ENCODE peak calls at places on chromosomes 6 and 20, in seven cellular contexts. One of them, this sample, is unnamed.

GRCh38 chr6:54920628-54921027 is 74.1 kb downstream of the FAM83B start:
- DNase-seq in thoracic aorta: no peak
- DNase-seq in islet precursor cell: no peak
- DNase-seq in pancreas: no peak
- DNase-seq in stimulated activated naive B cell treated with anti-CD40 and anti-IgM and Interleukin-4, amounts not matched to agents 10 μg/mL and 1 μg/mL and 100 μg/mL, for 72 hours: no peak
- DNase-seq in T follicular helper cell: no peak
- DNase-seq in HEK293T: no peak
- DNase-seq in this sample: no peak

GRCh38 chr20:10040070-10040970 is 5.5 kb downstream of the ANKEF1 start:
- DNase-seq in islet precursor cell: peak
- DNase-seq in HEK293T: no peak
- DNase-seq in thoracic aorta: no peak
- DNase-seq in pancreas: no peak
- DNase-seq in T follicular helper cell: no peak
- DNase-seq in stimulated activated naive B cell treated with anti-CD40 and anti-IgM and Interleukin-4, amounts not matched to agents 10 μg/mL and 1 μg/mL and 100 μg/mL, for 72 hours: no peak
- DNase-seq in this sample: peak

GRCh38 chr6:43123691-43124314 is 47.3 kb upstream of the SRF start:
- DNase-seq in thoracic aorta: no peak
- DNase-seq in HEK293T: no peak
- DNase-seq in pancreas: no peak
- DNase-seq in stimulated activated naive B cell treated with anti-CD40 and anti-IgM and Interleukin-4, amounts not matched to agents 10 μg/mL and 1 μg/mL and 100 μg/mL, for 72 hours: no peak
- DNase-seq in islet precursor cell: peak
- DNase-seq in T follicular helper cell: no peak
- DNase-seq in this sample: no peak

GRCh38 chr6:2636672-2637071 is 114.0 kb downstream of the MYLK4 start:
- DNase-seq in T follicular helper cell: no peak
- DNase-seq in pancreas: no peak
- DNase-seq in HEK293T: no peak
- DNase-seq in islet precursor cell: no peak
- DNase-seq in stimulated activated naive B cell treated with anti-CD40 and anti-IgM and Interleukin-4, amounts not matched to agents 10 μg/mL and 1 μg/mL and 100 μg/mL, for 72 hours: no peak
- DNase-seq in thoracic aorta: no peak
- DNase-seq in this sample: no peak

GRCh38 chr6:35415065-35415880 is 36.9 kb upstream of the FANCE start:
- DNase-seq in HEK293T: peak
- DNase-seq in pancreas: peak
- DNase-seq in T follicular helper cell: no peak
- DNase-seq in islet precursor cell: peak
- DNase-seq in stimulated activated naive B cell treated with anti-CD40 and anti-IgM and Interleukin-4, amounts not matched to agents 10 μg/mL and 1 μg/mL and 100 μg/mL, for 72 hours: no peak
- DNase-seq in thoracic aorta: peak
- DNase-seq in this sample: peak

GRCh38 chr6:148723484-148723883 is 23.3 kb upstream of the UST start:
- DNase-seq in T follicular helper cell: no peak
- DNase-seq in thoracic aorta: no peak
- DNase-seq in HEK293T: no peak
- DNase-seq in pancreas: no peak
- DNase-seq in islet precursor cell: no peak
- DNase-seq in stimulated activated naive B cell treated with anti-CD40 and anti-IgM and Interleukin-4, amounts not matched to agents 10 μg/mL and 1 μg/mL and 100 μg/mL, for 72 hours: no peak
- DNase-seq in this sample: peak

GRCh38 chr6:124964084-124964763 is 2.0 kb downstream of the RNF217 start:
- DNase-seq in islet precursor cell: no peak
- DNase-seq in thoracic aorta: no peak
- DNase-seq in stimulated activated naive B cell treated with anti-CD40 and anti-IgM and Interleukin-4, amounts not matched to agents 10 μg/mL and 1 μg/mL and 100 μg/mL, for 72 hours: no peak
- DNase-seq in T follicular helper cell: no peak
- DNase-seq in pancreas: no peak
- DNase-seq in HEK293T: no peak
- DNase-seq in this sample: no peak

GRCh38 chr6:79384845-79385244 is 150.4 kb upstream of the HMGN3 start:
- DNase-seq in thoracic aorta: no peak
- DNase-seq in HEK293T: peak
- DNase-seq in T follicular helper cell: no peak
- DNase-seq in pancreas: no peak
- DNase-seq in stimulated activated naive B cell treated with anti-CD40 and anti-IgM and Interleukin-4, amounts not matched to agents 10 μg/mL and 1 μg/mL and 100 μg/mL, for 72 hours: no peak
- DNase-seq in islet precursor cell: no peak
- DNase-seq in this sample: no peak

GRCh38 chr20:10648651-10649050 is 25.1 kb downstream of the JAG1 start:
- DNase-seq in stimulated activated naive B cell treated with anti-CD40 and anti-IgM and Interleukin-4, amounts not matched to agents 10 μg/mL and 1 μg/mL and 100 μg/mL, for 72 hours: no peak
- DNase-seq in pancreas: no peak
- DNase-seq in islet precursor cell: no peak
- DNase-seq in HEK293T: no peak
- DNase-seq in thoracic aorta: no peak
- DNase-seq in T follicular helper cell: no peak
- DNase-seq in this sample: no peak

GRCh38 chr6:138343112-138343511 is 34.6 kb upstream of the SMIM28 start:
- DNase-seq in stimulated activated naive B cell treated with anti-CD40 and anti-IgM and Interleukin-4, amounts not matched to agents 10 μg/mL and 1 μg/mL and 100 μg/mL, for 72 hours: no peak
- DNase-seq in thoracic aorta: no peak
- DNase-seq in HEK293T: no peak
- DNase-seq in islet precursor cell: no peak
- DNase-seq in T follicular helper cell: no peak
- DNase-seq in pancreas: no peak
- DNase-seq in this sample: no peak

GRCh38 chr6:77040566-77041195 is 422.6 kb downstream of the HTR1B start:
- DNase-seq in HEK293T: no peak
- DNase-seq in islet precursor cell: no peak
- DNase-seq in pancreas: no peak
- DNase-seq in thoracic aorta: no peak
- DNase-seq in stimulated activated naive B cell treated with anti-CD40 and anti-IgM and Interleukin-4, amounts not matched to agents 10 μg/mL and 1 μg/mL and 100 μg/mL, for 72 hours: no peak
- DNase-seq in T follicular helper cell: no peak
- DNase-seq in this sample: no peak

GRCh38 chr6:56244089-56244488 is 3.3 kb downstream of the COL21A1 start:
- DNase-seq in thoracic aorta: no peak
- DNase-seq in islet precursor cell: no peak
- DNase-seq in HEK293T: no peak
- DNase-seq in stimulated activated naive B cell treated with anti-CD40 and anti-IgM and Interleukin-4, amounts not matched to agents 10 μg/mL and 1 μg/mL and 100 μg/mL, for 72 hours: no peak
- DNase-seq in pancreas: no peak
- DNase-seq in T follicular helper cell: no peak
- DNase-seq in this sample: no peak